ENCODE peak calls at places on chromosomes 16 and 17, in seven cellular contexts. R, X, E, L, S, C and Q are unnamed samples.

GRCh38 chr17:42980766-42981397 is 517 bp downstream of the RUNDC1 start:
- DNase-seq in R (peak), X (peak), E (peak), L (peak), S (peak), C (peak), Q (no peak)

GRCh38 chr16:25108054-25108453 is 3.5 kb upstream of the LCMT1 start:
- DNase-seq in R (no peak), X (peak), E (no peak), L (peak), S (no peak), C (no peak), Q (no peak)

GRCh38 chr17:79788989-79789942 is 7.6 kb downstream of the CBX8 start:
- DNase-seq in R (no peak), X (no peak), E (no peak), L (no peak), S (no peak), C (no peak), Q (no peak)

GRCh38 chr16:28261916-28262315 is 30.4 kb upstream of the SBK1 start:
- DNase-seq in R (no peak), X (no peak), E (no peak), L (no peak), S (no peak), C (no peak), Q (no peak)

GRCh38 chr17:64499805-64500486 is 3.1 kb upstream of the POLG2 start:
- DNase-seq in R (no peak), X (no peak), E (no peak), L (no peak), S (peak), C (peak), Q (no peak)

GRCh38 chr16:65281636-65282035 is 159.8 kb upstream of the CDH11 start:
- DNase-seq in R (no peak), X (no peak), E (no peak), L (no peak), S (no peak), C (no peak), Q (no peak)

GRCh38 chr17:54839022-54839806 is 61.4 kb upstream of the TOM1L1 start:
- DNase-seq in R (no peak), X (no peak), E (no peak), L (no peak), S (no peak), C (no peak), Q (no peak)

GRCh38 chr17:75827291-75828050 is 16.7 kb downstream of the UNC13D start:
- DNase-seq in R (no peak), X (peak), E (peak), L (peak), S (peak), C (peak), Q (peak)

GRCh38 chr16:6549415-6549814 is 783.2 kb upstream of the RBFOX1 start:
- DNase-seq in R (no peak), X (no peak), E (no peak), L (no peak), S (no peak), C (no peak), Q (no peak)

GRCh38 chr17:79629548-79630049 is 18.7 kb upstream of the RBFOX3 start:
- DNase-seq in R (no peak), X (no peak), E (no peak), L (no peak), S (no peak), C (no peak), Q (no peak)

GRCh38 chr16:69544099-69544498 is 21.7 kb upstream of the NFAT5 start:
- DNase-seq in R (no peak), X (no peak), E (no peak), L (no peak), S (no peak), C (no peak), Q (no peak)

GRCh38 chr17:41959336-41960095 is 7.1 kb upstream of the CNP start:
- DNase-seq in R (peak), X (no peak), E (no peak), L (no peak), S (peak), C (peak), Q (no peak)

GRCh38 chr17:41058741-41059140 is 1.2 kb downstream of the KRTAP2-3 start:
- DNase-seq in R (no peak), X (no peak), E (no peak), L (no peak), S (peak), C (no peak), Q (no peak)

GRCh38 chr17:75688209-75688771 is 21.2 kb downstream of the SAP30BP start:
- DNase-seq in R (no peak), X (no peak), E (no peak), L (no peak), S (peak), C (peak), Q (no peak)

GRCh38 chr16:59971264-59971663 is 1237.1 kb upstream of the GOT2 start:
- DNase-seq in R (no peak), X (no peak), E (no peak), L (no peak), S (no peak), C (no peak), Q (no peak)

GRCh38 chr17:55177159-55177913 is 87.4 kb upstream of the HLF start:
- DNase-seq in R (no peak), X (no peak), E (no peak), L (no peak), S (peak), C (no peak), Q (no peak)

GRCh38 chr17:36544049-36544319 is 735 bp upstream of the GGNBP2 start:
- DNase-seq in R (no peak), X (no peak), E (no peak), L (peak), S (peak), C (peak), Q (peak)

GRCh38 chr16:11056989-11057645 is 112.8 kb downstream of the CLEC16A start:
- DNase-seq in R (no peak), X (no peak), E (no peak), L (no peak), S (no peak), C (no peak), Q (no peak)

GRCh38 chr16:29877266-29877961 is 14.4 kb upstream of the CDIPT start:
- DNase-seq in R (peak), X (no peak), E (no peak), L (peak), S (peak), C (peak), Q (no peak)

GRCh38 chr16:3725291-3725690 is 8.0 kb upstream of the TRAP1 start:
- DNase-seq in R (no peak), X (no peak), E (no peak), L (no peak), S (no peak), C (no peak), Q (no peak)

GRCh38 chr16:81096715-81097208 is 567 bp upstream of the GCSH start:
- DNase-seq in R (no peak), X (no peak), E (no peak), L (no peak), S (no peak), C (no peak), Q (no peak)

GRCh38 chr16:79008869-79009179 is 591.7 kb downstream of the MAF start:
- DNase-seq in R (no peak), X (no peak), E (no peak), L (no peak), S (no peak), C (no peak), Q (no peak)

GRCh38 chr17:76598004-76598439 is 12.4 kb upstream of the ST6GALNAC2 start:
- DNase-seq in R (no peak), X (no peak), E (no peak), L (no peak), S (no peak), C (no peak), Q (no peak)

GRCh38 chr16:67884684-67885083 is at the start of gene NRN1L:
- DNase-seq in R (no peak), X (no peak), E (no peak), L (no peak), S (peak), C (peak), Q (peak)

GRCh38 chr17:65278820-65279184 is 141.6 kb downstream of the RGS9 start:
- DNase-seq in R (no peak), X (no peak), E (no peak), L (no peak), S (no peak), C (no peak), Q (no peak)

GRCh38 chr17:30084773-30085172 is 31.8 kb upstream of the NSRP1 start:
- DNase-seq in R (no peak), X (no peak), E (no peak), L (no peak), S (no peak), C (no peak), Q (no peak)

GRCh38 chr16:1979271-1980025 is 1.8 kb downstream of the NOXO1 start:
- DNase-seq in R (no peak), X (no peak), E (no peak), L (peak), S (no peak), C (no peak), Q (no peak)

GRCh38 chr17:55233840-55234239 is 30.9 kb upstream of the HLF start:
- DNase-seq in R (no peak), X (no peak), E (no peak), L (no peak), S (no peak), C (no peak), Q (no peak)

GRCh38 chr16:19810817-19811731 is 73.6 kb downstream of the GPRC5B start:
- DNase-seq in R (no peak), X (no peak), E (no peak), L (no peak), S (peak), C (peak), Q (no peak)

GRCh38 chr17:2212328-2212981 is 91.1 kb downstream of the SMG6 start:
- DNase-seq in R (no peak), X (no peak), E (no peak), L (no peak), S (peak), C (peak), Q (no peak)

GRCh38 chr17:75475144-75475835 is 18.9 kb downstream of the TMEM94 start:
- DNase-seq in R (no peak), X (no peak), E (no peak), L (no peak), S (no peak), C (no peak), Q (no peak)

GRCh38 chr17:61291457-61292311 is 108.0 kb upstream of the TBX2 start:
- DNase-seq in R (no peak), X (no peak), E (no peak), L (no peak), S (no peak), C (peak), Q (no peak)

GRCh38 chr17:17361543-17362511 is 58.7 kb downstream of the NT5M start:
- DNase-seq in R (no peak), X (no peak), E (no peak), L (no peak), S (peak), C (no peak), Q (no peak)

GRCh38 chr17:32929288-32929574 is 1.3 kb downstream of the TMEM98 start:
- DNase-seq in R (no peak), X (no peak), E (no peak), L (no peak), S (peak), C (peak), Q (no peak)

GRCh38 chr16:24493859-24494258 is 45.5 kb upstream of the RBBP6 start:
- DNase-seq in R (no peak), X (no peak), E (no peak), L (no peak), S (peak), C (no peak), Q (no peak)

GRCh38 chr16:9012848-9013507 is 49.3 kb upstream of the USP7 start:
- DNase-seq in R (no peak), X (no peak), E (no peak), L (no peak), S (peak), C (peak), Q (no peak)

GRCh38 chr17:66691644-66692500 is 143.0 kb upstream of the CACNG5 start:
- DNase-seq in R (no peak), X (no peak), E (no peak), L (no peak), S (peak), C (peak), Q (no peak)
- H3K27ac ChIP-seq in R (peak), X (no peak), E (no peak), L (no peak), S (no peak), C (no peak), Q (no peak)

GRCh38 chr17:883586-883962 is 96.0 kb downstream of the NXN start:
- DNase-seq in R (no peak), X (no peak), E (no peak), L (no peak), S (no peak), C (no peak), Q (no peak)
- H3K27ac ChIP-seq in R (peak), X (no peak), E (no peak), L (no peak), S (peak), C (no peak), Q (no peak)

GRCh38 chr17:47789611-47790520 is 31.7 kb downstream of the OSBPL7 start:
- DNase-seq in R (no peak), X (peak), E (peak), L (peak), S (peak), C (peak), Q (no peak)

GRCh38 chr17:47791025-47791424 is 30.6 kb downstream of the OSBPL7 start:
- DNase-seq in R (no peak), X (no peak), E (no peak), L (no peak), S (no peak), C (no peak), Q (no peak)

GRCh38 chr17:47792979-47793378 is 28.6 kb downstream of the OSBPL7 start:
- DNase-seq in R (no peak), X (no peak), E (no peak), L (no peak), S (no peak), C (no peak), Q (no peak)

GRCh38 chr17:47797797-47798196 is 23.8 kb downstream of the OSBPL7 start:
- DNase-seq in R (no peak), X (no peak), E (no peak), L (no peak), S (no peak), C (no peak), Q (no peak)

GRCh38 chr17:47792457-47792856 is 29.1 kb downstream of the OSBPL7 start:
- DNase-seq in R (no peak), X (no peak), E (no peak), L (no peak), S (no peak), C (no peak), Q (no peak)
- H3K27ac ChIP-seq in R (no peak), X (no peak), E (no peak), L (no peak), S (no peak), C (no peak), Q (no peak)

GRCh38 chr17:81794074-81794476 is 9.9 kb upstream of the GCGR start:
- DNase-seq in R (no peak), X (no peak), E (no peak), L (no peak), S (no peak), C (no peak), Q (no peak)
- H3K27ac ChIP-seq in R (no peak), X (no peak), E (no peak), L (no peak), S (no peak), C (no peak), Q (no peak)

DNA sequence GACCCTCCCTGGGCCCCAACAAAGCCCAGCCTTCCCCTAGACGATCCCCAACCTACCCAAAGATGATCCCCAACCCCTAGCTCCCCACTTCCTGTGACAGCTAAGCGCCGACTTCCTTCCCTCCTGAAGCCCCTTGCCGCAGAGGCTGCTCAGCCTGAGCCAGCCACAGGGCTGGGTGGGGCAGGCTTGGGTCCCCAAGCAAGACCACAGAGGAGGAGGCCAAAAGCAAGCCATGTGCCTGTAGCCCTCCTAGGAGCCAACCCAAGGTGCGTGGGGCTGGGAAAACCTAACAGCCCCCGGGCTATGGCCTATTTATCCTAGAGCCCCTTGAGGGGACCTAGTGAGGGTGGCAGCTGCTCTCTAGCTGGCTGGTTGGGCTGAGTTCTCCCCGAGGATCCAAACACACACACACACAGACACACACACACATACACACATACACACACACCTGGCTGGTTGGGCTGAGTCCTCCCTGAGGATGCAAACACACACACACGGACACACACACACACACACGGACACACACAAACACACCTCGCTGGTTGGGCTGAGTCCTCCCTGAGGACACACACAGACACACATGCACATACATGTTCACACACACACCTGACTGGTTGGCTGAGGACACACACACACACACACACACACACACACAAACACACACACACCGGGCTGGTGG is 4.8 kb downstream of the ARRB2 start:
- DNase-seq in R (no peak), X (peak), E (peak), L (peak), S (no peak), C (no peak), Q (no peak)
- H3K27ac ChIP-seq in R (no peak), X (peak), E (peak), L (peak), S (no peak), C (no peak), Q (no peak)

DNA sequence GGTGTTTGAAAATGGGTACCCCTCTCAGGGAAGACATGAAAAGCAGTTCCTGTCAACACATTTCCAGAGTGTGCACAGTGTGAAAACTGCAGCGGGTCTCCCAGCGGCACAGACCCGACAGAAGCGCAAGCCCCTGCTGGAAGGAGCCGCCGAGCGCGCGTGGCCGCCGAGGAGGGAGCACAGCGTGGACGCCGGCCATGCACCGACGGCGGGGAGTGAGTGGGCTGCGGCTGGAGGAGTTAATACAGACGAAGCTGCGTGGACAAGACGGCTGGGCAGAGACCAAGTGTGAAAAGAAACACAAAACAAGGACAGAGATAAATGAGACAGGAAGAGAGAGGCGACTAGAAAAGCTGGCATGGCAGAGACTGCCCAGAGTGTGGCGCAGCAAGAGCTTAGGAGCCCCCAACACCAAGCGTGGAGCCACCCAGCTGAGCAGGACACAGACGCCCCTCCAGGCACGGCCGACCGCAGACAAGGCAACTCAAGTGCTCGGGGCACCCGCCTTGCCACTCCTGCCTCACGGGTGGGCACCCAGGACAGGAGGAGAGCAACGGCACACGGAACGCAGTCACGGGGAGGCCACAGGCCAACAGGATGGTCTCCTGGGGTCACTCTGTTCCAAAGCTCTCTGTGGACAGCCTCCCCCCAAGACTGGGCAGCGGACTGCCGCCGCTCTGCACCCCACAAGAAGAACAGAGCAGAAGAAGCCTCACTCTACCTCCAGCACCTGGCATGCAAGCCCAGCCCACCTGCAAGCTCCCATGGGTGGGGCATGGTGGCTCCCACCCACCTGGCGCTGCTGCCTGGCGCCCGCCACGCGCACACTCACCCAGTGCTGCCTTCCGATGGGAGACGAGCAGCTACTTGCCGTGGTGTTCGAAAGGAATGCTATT is 16.6 kb downstream of the SLC16A3 start:
- DNase-seq in R (no peak), X (no peak), E (no peak), L (no peak), S (no peak), C (no peak), Q (no peak)
- H3K27ac ChIP-seq in R (peak), X (no peak), E (no peak), L (no peak), S (peak), C (no peak), Q (no peak)

GRCh38 chr16:57151369-57151768 is 34.5 kb downstream of the PSME3IP1 start:
- DNase-seq in R (no peak), X (no peak), E (no peak), L (no peak), S (no peak), C (no peak), Q (no peak)

GRCh38 chr16:57149391-57149790 is 36.4 kb downstream of the PSME3IP1 start:
- DNase-seq in R (no peak), X (no peak), E (no peak), L (no peak), S (no peak), C (no peak), Q (no peak)

GRCh38 chr16:57153841-57154240 is 32.0 kb downstream of the PSME3IP1 start:
- DNase-seq in R (no peak), X (no peak), E (no peak), L (no peak), S (no peak), C (no peak), Q (no peak)

GRCh38 chr16:57150682-57151330 is 35.0 kb downstream of the PSME3IP1 start:
- DNase-seq in R (no peak), X (no peak), E (no peak), L (no peak), S (no peak), C (no peak), Q (no peak)

DNA sequence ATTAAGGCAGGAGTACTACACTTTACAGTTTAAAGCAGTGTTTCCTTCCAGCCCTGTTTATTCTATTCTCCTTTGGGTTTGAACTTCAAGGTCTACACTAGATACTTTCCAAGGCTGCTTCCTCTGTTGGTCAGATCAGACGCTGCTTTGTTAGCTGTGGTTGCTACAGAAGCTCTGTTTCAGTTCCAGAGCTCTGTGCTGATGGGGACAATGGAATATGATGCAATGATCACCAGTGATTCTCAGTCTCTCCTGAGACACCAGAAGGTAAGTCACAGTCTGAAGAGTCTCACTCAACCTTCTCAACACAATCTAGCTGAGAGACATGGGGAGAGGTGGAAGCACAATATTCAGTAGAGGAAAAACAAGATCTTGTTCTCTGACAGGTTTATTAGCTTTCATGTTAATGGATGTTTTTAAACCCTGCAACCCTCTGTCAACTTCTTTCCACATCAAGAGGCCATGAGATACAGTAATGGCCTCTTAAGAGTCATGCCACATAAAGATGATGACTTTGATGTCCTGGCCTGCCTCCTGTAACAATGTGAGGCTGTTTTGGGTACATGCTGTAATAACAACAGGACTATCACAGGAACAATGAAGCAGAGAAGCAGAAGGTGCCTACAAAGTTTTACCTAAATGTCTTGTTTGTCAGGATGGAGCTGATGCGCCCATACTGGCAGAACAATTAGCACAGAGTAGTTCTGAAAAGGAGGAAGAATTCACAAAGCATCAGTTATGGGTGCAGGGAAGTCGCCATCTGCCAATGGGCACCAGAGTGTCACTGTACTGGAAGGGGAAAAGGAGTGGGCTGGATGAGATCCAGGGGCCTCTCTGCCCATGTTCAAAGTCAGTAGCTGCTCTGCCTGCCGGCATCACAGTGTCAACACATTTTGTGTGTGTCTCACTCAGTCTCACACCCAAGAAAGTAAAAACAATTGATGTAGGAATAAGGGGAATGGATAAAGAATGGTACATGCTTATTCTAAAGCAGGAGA is 33.4 kb downstream of the PSME3IP1 start:
- DNase-seq in R (no peak), X (no peak), E (no peak), L (no peak), S (no peak), C (no peak), Q (no peak)
- H3K27ac ChIP-seq in R (no peak), X (no peak), E (no peak), L (no peak), S (no peak), C (no peak), Q (peak)